ENCODE peak calls at places on chromosomes 11 and 22, in nine cellular contexts. One of them, this sample, is unnamed.

GRCh38 chr11:1520987-1521349 is 34.4 kb upstream of the MOB2 start:
- DNase-seq in brain microvascular endothelial cell: no peak
- DNase-seq in nephron progenitor cell: no peak
- DNase-seq in HFF-Myc: no peak
- DNase-seq in IMR-90: no peak
- DNase-seq in right lobe of liver: no peak
- DNase-seq in pancreas: no peak
- DNase-seq in heart left ventricle: peak
- DNase-seq in omental fat pad: no peak
- DNase-seq in this sample: no peak

GRCh38 chr11:104772806-104773241 is 125.4 kb downstream of the CASP12 start:
- DNase-seq in brain microvascular endothelial cell: peak
- DNase-seq in nephron progenitor cell: no peak
- DNase-seq in HFF-Myc: peak
- DNase-seq in IMR-90: peak
- DNase-seq in right lobe of liver: no peak
- DNase-seq in pancreas: no peak
- DNase-seq in heart left ventricle: no peak
- DNase-seq in omental fat pad: no peak
- DNase-seq in this sample: peak

GRCh38 chr11:134364261-134364660 is 32.5 kb downstream of the GLB1L2 start:
- DNase-seq in brain microvascular endothelial cell: no peak
- DNase-seq in nephron progenitor cell: no peak
- DNase-seq in HFF-Myc: no peak
- DNase-seq in IMR-90: no peak
- DNase-seq in right lobe of liver: peak
- DNase-seq in pancreas: no peak
- DNase-seq in heart left ventricle: peak
- DNase-seq in omental fat pad: no peak
- DNase-seq in this sample: no peak

GRCh38 chr11:12076840-12077534 is 33.4 kb upstream of the MICAL2 start:
- DNase-seq in brain microvascular endothelial cell: no peak
- DNase-seq in nephron progenitor cell: no peak
- DNase-seq in HFF-Myc: no peak
- DNase-seq in IMR-90: no peak
- DNase-seq in right lobe of liver: no peak
- DNase-seq in pancreas: no peak
- DNase-seq in heart left ventricle: no peak
- DNase-seq in omental fat pad: no peak
- DNase-seq in this sample: peak

GRCh38 chr22:48247829-48248228 is 1485.4 kb downstream of the TBC1D22A start:
- DNase-seq in brain microvascular endothelial cell: no peak
- DNase-seq in nephron progenitor cell: no peak
- DNase-seq in HFF-Myc: no peak
- DNase-seq in IMR-90: no peak
- DNase-seq in right lobe of liver: peak
- DNase-seq in pancreas: no peak
- DNase-seq in heart left ventricle: no peak
- DNase-seq in omental fat pad: no peak
- DNase-seq in this sample: no peak

GRCh38 chr11:26867286-26867685 is 126.6 kb upstream of the FIBIN start:
- DNase-seq in brain microvascular endothelial cell: no peak
- DNase-seq in nephron progenitor cell: no peak
- DNase-seq in HFF-Myc: no peak
- DNase-seq in IMR-90: no peak
- DNase-seq in right lobe of liver: no peak
- DNase-seq in pancreas: no peak
- DNase-seq in heart left ventricle: no peak
- DNase-seq in omental fat pad: no peak
- DNase-seq in this sample: peak

GRCh38 chr11:103676413-103676812 is 360.0 kb upstream of the DDI1 start:
- DNase-seq in brain microvascular endothelial cell: no peak
- DNase-seq in nephron progenitor cell: no peak
- DNase-seq in HFF-Myc: no peak
- DNase-seq in IMR-90: no peak
- DNase-seq in right lobe of liver: no peak
- DNase-seq in pancreas: no peak
- DNase-seq in heart left ventricle: no peak
- DNase-seq in omental fat pad: no peak
- DNase-seq in this sample: peak

GRCh38 chr11:91513734-91514133 is 710.9 kb upstream of the FAT3 start:
- DNase-seq in brain microvascular endothelial cell: peak
- DNase-seq in nephron progenitor cell: no peak
- DNase-seq in HFF-Myc: no peak
- DNase-seq in IMR-90: no peak
- DNase-seq in right lobe of liver: no peak
- DNase-seq in pancreas: no peak
- DNase-seq in heart left ventricle: no peak
- DNase-seq in omental fat pad: no peak
- DNase-seq in this sample: no peak

GRCh38 chr22:30837531-30837930 is 131.0 kb downstream of the MORC2 start:
- DNase-seq in brain microvascular endothelial cell: no peak
- DNase-seq in nephron progenitor cell: no peak
- DNase-seq in HFF-Myc: no peak
- DNase-seq in IMR-90: no peak
- DNase-seq in right lobe of liver: no peak
- DNase-seq in pancreas: no peak
- DNase-seq in heart left ventricle: no peak
- DNase-seq in omental fat pad: no peak
- DNase-seq in this sample: no peak

GRCh38 chr11:129225190-129225589 is 33.1 kb upstream of the ARHGAP32 start:
- DNase-seq in brain microvascular endothelial cell: peak
- DNase-seq in nephron progenitor cell: no peak
- DNase-seq in HFF-Myc: no peak
- DNase-seq in IMR-90: peak
- DNase-seq in right lobe of liver: no peak
- DNase-seq in pancreas: no peak
- DNase-seq in heart left ventricle: no peak
- DNase-seq in omental fat pad: no peak
- DNase-seq in this sample: peak

GRCh38 chr11:12329797-12330196 is 47.6 kb upstream of the PARVA start:
- DNase-seq in brain microvascular endothelial cell: no peak
- DNase-seq in nephron progenitor cell: no peak
- DNase-seq in HFF-Myc: no peak
- DNase-seq in IMR-90: no peak
- DNase-seq in right lobe of liver: no peak
- DNase-seq in pancreas: no peak
- DNase-seq in heart left ventricle: no peak
- DNase-seq in omental fat pad: no peak
- DNase-seq in this sample: no peak

GRCh38 chr22:47449508-47450270 is 687.2 kb downstream of the TBC1D22A start:
- DNase-seq in brain microvascular endothelial cell: no peak
- DNase-seq in nephron progenitor cell: no peak
- DNase-seq in HFF-Myc: no peak
- DNase-seq in IMR-90: no peak
- DNase-seq in right lobe of liver: no peak
- DNase-seq in pancreas: no peak
- DNase-seq in heart left ventricle: no peak
- DNase-seq in omental fat pad: no peak
- DNase-seq in this sample: no peak

GRCh38 chr11:111942826-111943225 is 5.7 kb downstream of the DIXDC1 start:
- DNase-seq in brain microvascular endothelial cell: peak
- DNase-seq in nephron progenitor cell: no peak
- DNase-seq in HFF-Myc: no peak
- DNase-seq in IMR-90: peak
- DNase-seq in right lobe of liver: no peak
- DNase-seq in pancreas: no peak
- DNase-seq in heart left ventricle: no peak
- DNase-seq in omental fat pad: no peak
- DNase-seq in this sample: peak

GRCh38 chr22:46827072-46827780 is 64.8 kb downstream of the TBC1D22A start:
- DNase-seq in brain microvascular endothelial cell: no peak
- DNase-seq in nephron progenitor cell: peak
- DNase-seq in HFF-Myc: no peak
- DNase-seq in IMR-90: no peak
- DNase-seq in right lobe of liver: no peak
- DNase-seq in pancreas: no peak
- DNase-seq in heart left ventricle: no peak
- DNase-seq in omental fat pad: no peak
- DNase-seq in this sample: no peak

GRCh38 chr11:32935462-32936029 is 42.9 kb downstream of the QSER1 start:
- DNase-seq in brain microvascular endothelial cell: no peak
- DNase-seq in nephron progenitor cell: no peak
- DNase-seq in HFF-Myc: no peak
- DNase-seq in IMR-90: no peak
- DNase-seq in right lobe of liver: no peak
- DNase-seq in pancreas: no peak
- DNase-seq in heart left ventricle: no peak
- DNase-seq in omental fat pad: no peak
- DNase-seq in this sample: no peak

GRCh38 chr11:131762346-131763110 is 392.1 kb downstream of the NTM start:
- DNase-seq in brain microvascular endothelial cell: no peak
- DNase-seq in nephron progenitor cell: no peak
- DNase-seq in HFF-Myc: no peak
- DNase-seq in IMR-90: no peak
- DNase-seq in right lobe of liver: no peak
- DNase-seq in pancreas: no peak
- DNase-seq in heart left ventricle: no peak
- DNase-seq in omental fat pad: no peak
- DNase-seq in this sample: peak

GRCh38 chr11:131759140-131759539 is 388.7 kb downstream of the NTM start:
- DNase-seq in brain microvascular endothelial cell: no peak
- DNase-seq in nephron progenitor cell: no peak
- DNase-seq in HFF-Myc: no peak
- DNase-seq in IMR-90: no peak
- DNase-seq in right lobe of liver: no peak
- DNase-seq in pancreas: no peak
- DNase-seq in heart left ventricle: no peak
- DNase-seq in omental fat pad: no peak
- DNase-seq in this sample: no peak

GRCh38 chr11:131758726-131759125 is 388.3 kb downstream of the NTM start:
- DNase-seq in brain microvascular endothelial cell: no peak
- DNase-seq in nephron progenitor cell: no peak
- DNase-seq in HFF-Myc: no peak
- DNase-seq in IMR-90: no peak
- DNase-seq in right lobe of liver: no peak
- DNase-seq in pancreas: no peak
- DNase-seq in heart left ventricle: no peak
- DNase-seq in omental fat pad: no peak
- DNase-seq in this sample: peak

GRCh38 chr11:131763193-131763890 is 392.9 kb downstream of the NTM start:
- DNase-seq in brain microvascular endothelial cell: peak
- DNase-seq in nephron progenitor cell: no peak
- DNase-seq in HFF-Myc: no peak
- DNase-seq in IMR-90: peak
- DNase-seq in right lobe of liver: no peak
- DNase-seq in pancreas: no peak
- DNase-seq in heart left ventricle: no peak
- DNase-seq in omental fat pad: no peak
- DNase-seq in this sample: peak

GRCh38 chr11:131760191-131760951 is 390.0 kb downstream of the NTM start:
- DNase-seq in brain microvascular endothelial cell: peak
- DNase-seq in nephron progenitor cell: peak
- DNase-seq in HFF-Myc: peak
- DNase-seq in IMR-90: peak
- DNase-seq in right lobe of liver: no peak
- DNase-seq in pancreas: no peak
- DNase-seq in heart left ventricle: peak
- DNase-seq in omental fat pad: no peak
- DNase-seq in this sample: peak
- TF ChIP-seq CTCF in brain microvascular endothelial cell: peak
- TF ChIP-seq CTCF in nephron progenitor cell: no peak
- TF ChIP-seq CTCF in HFF-Myc: peak
- TF ChIP-seq CTCF in IMR-90: no peak
- TF ChIP-seq CTCF in right lobe of liver: no peak
- TF ChIP-seq CTCF in pancreas: no peak
- TF ChIP-seq CTCF in heart left ventricle: no peak
- TF ChIP-seq CTCF in omental fat pad: no peak
- TF ChIP-seq CTCF in this sample: peak

GRCh38 chr11:65530157-65530496 is 5.2 kb downstream of the SCYL1 start:
- DNase-seq in brain microvascular endothelial cell: no peak
- DNase-seq in nephron progenitor cell: no peak
- DNase-seq in HFF-Myc: no peak
- DNase-seq in IMR-90: no peak
- DNase-seq in right lobe of liver: no peak
- DNase-seq in pancreas: no peak
- DNase-seq in heart left ventricle: no peak
- DNase-seq in omental fat pad: no peak
- DNase-seq in this sample: no peak
- TF ChIP-seq CTCF in brain microvascular endothelial cell: peak
- TF ChIP-seq CTCF in nephron progenitor cell: no peak
- TF ChIP-seq CTCF in HFF-Myc: peak
- TF ChIP-seq CTCF in IMR-90: peak
- TF ChIP-seq CTCF in right lobe of liver: peak
- TF ChIP-seq CTCF in pancreas: no peak
- TF ChIP-seq CTCF in heart left ventricle: no peak
- TF ChIP-seq CTCF in omental fat pad: no peak
- TF ChIP-seq CTCF in this sample: peak

DNA sequence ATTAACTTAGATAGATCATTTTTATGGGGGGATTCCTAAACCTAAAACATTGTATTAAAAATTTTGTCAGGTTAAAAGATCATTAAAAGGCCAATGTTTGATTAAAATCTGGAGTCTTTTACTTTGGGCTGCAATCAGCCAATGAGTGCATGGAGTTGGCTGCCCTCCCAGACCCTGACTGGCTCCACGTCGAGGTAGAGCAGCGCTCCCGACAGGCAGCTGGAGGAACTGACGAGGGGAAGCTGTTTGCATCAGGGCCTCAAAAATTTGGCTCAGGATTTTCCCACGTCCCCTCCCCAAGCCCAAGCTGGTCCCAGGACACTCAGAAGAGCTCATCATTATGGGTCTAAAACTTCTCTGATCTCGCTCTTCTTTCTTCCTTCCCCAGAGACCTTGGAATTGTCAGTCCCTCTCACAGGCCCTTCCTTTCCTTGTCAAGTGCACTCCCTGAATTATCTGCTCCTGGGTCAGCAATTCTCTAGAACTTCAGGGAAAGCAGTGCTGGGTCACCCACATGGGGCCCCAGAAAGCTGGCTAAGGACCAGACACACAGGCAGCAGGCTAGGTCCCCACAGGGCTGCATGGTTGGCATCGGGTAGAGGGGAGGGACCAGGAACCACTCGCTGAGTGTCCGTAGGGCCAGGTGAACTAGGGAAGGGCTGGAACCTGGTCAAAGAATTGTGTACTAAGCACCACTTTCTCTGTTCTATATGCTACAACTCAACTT is 119.6 kb upstream of the IGLL5 start:
- DNase-seq in brain microvascular endothelial cell: no peak
- DNase-seq in nephron progenitor cell: no peak
- DNase-seq in HFF-Myc: no peak
- DNase-seq in IMR-90: no peak
- DNase-seq in right lobe of liver: no peak
- DNase-seq in pancreas: no peak
- DNase-seq in heart left ventricle: no peak
- DNase-seq in omental fat pad: no peak
- DNase-seq in this sample: peak
- TF ChIP-seq CTCF in brain microvascular endothelial cell: peak
- TF ChIP-seq CTCF in nephron progenitor cell: no peak
- TF ChIP-seq CTCF in HFF-Myc: peak
- TF ChIP-seq CTCF in IMR-90: no peak
- TF ChIP-seq CTCF in right lobe of liver: no peak
- TF ChIP-seq CTCF in pancreas: no peak
- TF ChIP-seq CTCF in heart left ventricle: no peak
- TF ChIP-seq CTCF in omental fat pad: no peak
- TF ChIP-seq CTCF in this sample: peak

DNA sequence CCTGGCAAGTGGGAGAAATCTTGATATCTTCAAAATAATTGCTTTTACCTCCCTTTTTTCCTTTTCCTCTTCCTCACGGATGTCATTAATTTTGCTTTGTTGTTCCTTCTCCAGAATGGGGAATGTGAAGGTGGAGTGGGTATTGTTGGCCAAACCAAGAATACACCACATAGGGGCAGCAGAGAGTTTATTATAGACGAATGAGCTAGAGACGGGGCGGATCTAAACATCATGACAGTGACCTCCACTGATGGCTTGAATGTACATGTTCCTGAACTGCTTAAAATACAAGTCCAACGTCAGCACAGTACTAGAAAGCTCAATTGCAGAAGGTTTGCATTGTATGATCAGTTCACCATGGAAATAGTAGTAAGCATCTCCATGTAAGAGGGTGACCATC is 122.3 kb upstream of the SNX19 start:
- DNase-seq in brain microvascular endothelial cell: peak
- DNase-seq in nephron progenitor cell: no peak
- DNase-seq in HFF-Myc: peak
- DNase-seq in IMR-90: no peak
- DNase-seq in right lobe of liver: no peak
- DNase-seq in pancreas: no peak
- DNase-seq in heart left ventricle: no peak
- DNase-seq in omental fat pad: no peak
- DNase-seq in this sample: peak
- TF ChIP-seq CTCF in brain microvascular endothelial cell: peak
- TF ChIP-seq CTCF in nephron progenitor cell: peak
- TF ChIP-seq CTCF in HFF-Myc: peak
- TF ChIP-seq CTCF in IMR-90: peak
- TF ChIP-seq CTCF in right lobe of liver: peak
- TF ChIP-seq CTCF in pancreas: no peak
- TF ChIP-seq CTCF in heart left ventricle: no peak
- TF ChIP-seq CTCF in omental fat pad: no peak
- TF ChIP-seq CTCF in this sample: peak

This sample was measured in cardiac fibroblast.